ENCODE peak calls at places on chromosomes 16 and 17, in six cellular contexts. M is SJSA1; B is Peyer's patch; J is CD8-positive, alpha-beta memory T cell; P is OCI-LY7; E is heart left ventricle. U is an unnamed sample. For H3K4me1, the result is how much of the 10 kb centered on the place peaks cover.

GRCh38 chr17:4944163-4944553 is 4.1 kb downstream of the RNF167 start:
- DNase-seq in E (no peak), J (peak), M (no peak), P (peak), B (peak), U (peak)

GRCh38 chr17:7774037-7774659 is 56.6 kb downstream of the DNAH2 start:
- DNase-seq in M (no peak), B (no peak), J (no peak), E (no peak), P (no peak), U (peak)

GRCh38 chr16:65598626-65599025 is 476.8 kb upstream of the CDH11 start:
- DNase-seq in M (no peak), E (no peak), B (no peak), P (no peak), J (no peak), U (no peak)

GRCh38 chr17:48804936-48805411 is 12.1 kb downstream of the TTLL6 start:
- DNase-seq in B (peak), P (peak), E (peak), M (peak), J (peak), U (peak)

GRCh38 chr17:6162892-6163291 is 92.7 kb downstream of the WSCD1 start:
- DNase-seq in J (no peak), B (no peak), E (no peak), P (no peak), M (no peak), U (no peak)

GRCh38 chr16:19837331-19837943 is 47.2 kb downstream of the GPRC5B start:
- DNase-seq in B (no peak), M (no peak), E (no peak), P (no peak), J (no peak), U (no peak)

GRCh38 chr17:68458260-68459029 is 1.1 kb upstream of the WIPI1 start:
- DNase-seq in P (peak), E (no peak), M (no peak), B (no peak), J (no peak), U (no peak)

GRCh38 chr17:64982139-64982802 is 63.0 kb upstream of the LRRC37A3 start:
- DNase-seq in P (no peak), E (no peak), B (no peak), J (no peak), M (no peak), U (no peak)

GRCh38 chr17:17228521-17229279 is 8.3 kb downstream of the FLCN start:
- DNase-seq in J (no peak), M (no peak), E (no peak), P (no peak), B (no peak), U (no peak)

GRCh38 chr17:44772308-44773024 is 13.7 kb downstream of the ADAM11 start:
- DNase-seq in M (no peak), B (no peak), E (no peak), P (no peak), J (no peak), U (no peak)

GRCh38 chr16:16158082-16158658 is 65.1 kb downstream of the ABCC6 start:
- DNase-seq in E (no peak), P (no peak), B (no peak), M (no peak), J (no peak), U (no peak)

GRCh38 chr16:74450236-74450635 is 29.0 kb upstream of the CLEC18B start:
- DNase-seq in M (no peak), J (no peak), P (no peak), B (no peak), E (no peak), U (no peak)

GRCh38 chr16:74449470-74449869 is 28.2 kb upstream of the CLEC18B start:
- DNase-seq in B (peak), M (peak), E (no peak), P (no peak), J (no peak), U (no peak)

GRCh38 chr16:74455213-74455612 is 33.9 kb upstream of the CLEC18B start:
- DNase-seq in E (no peak), J (no peak), B (peak), M (no peak), P (no peak), U (no peak)

GRCh38 chr16:74450967-74451760 is 29.9 kb upstream of the CLEC18B start:
- DNase-seq in B (no peak), P (no peak), J (no peak), E (no peak), M (no peak), U (no peak)

DNA sequence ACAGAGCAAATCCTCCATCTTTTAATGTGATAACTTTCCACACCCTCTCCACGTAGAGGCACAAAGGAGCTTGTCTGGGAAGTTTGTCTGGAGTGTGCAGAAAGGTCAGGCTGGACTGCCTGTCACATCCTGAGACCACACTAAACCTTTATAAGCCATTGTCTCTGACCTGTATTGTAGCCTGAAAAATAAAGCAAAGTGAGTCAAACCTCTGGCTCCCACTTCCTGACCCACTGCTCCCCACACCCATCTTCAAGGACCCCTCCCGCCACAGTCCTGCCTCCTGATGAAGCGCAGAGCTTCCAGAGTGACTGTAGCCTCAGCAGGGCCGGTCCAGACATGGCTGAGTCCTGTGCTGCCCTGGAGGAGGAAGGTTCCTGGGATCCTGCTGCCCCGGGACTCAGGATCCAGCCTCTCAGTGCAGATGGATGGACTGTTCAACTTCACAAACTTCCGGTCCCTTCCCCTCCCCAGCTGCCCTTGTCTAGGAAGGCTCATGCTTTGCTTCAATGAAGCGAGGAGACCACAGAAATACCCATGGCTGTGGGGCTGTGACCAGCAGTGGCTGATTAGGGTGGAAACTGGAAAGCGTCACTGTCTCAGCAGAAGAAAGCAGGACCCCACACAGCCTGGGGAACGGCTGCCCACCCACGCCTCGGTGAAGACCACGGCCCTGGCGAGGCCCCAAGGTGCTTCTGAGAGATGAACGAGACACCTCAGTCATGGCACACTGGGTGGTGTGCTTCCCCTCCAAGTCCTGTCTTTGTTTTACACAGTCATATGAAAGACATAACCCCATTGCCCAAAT is 30.9 kb upstream of the CLEC18B start:
- DNase-seq in P (peak), E (no peak), M (no peak), B (peak), J (no peak), U (no peak)
- H3K4me1 ChIP-seq in P (under half), E (under half), M (under half), B (under half), J (under half), U (under half)

DNA sequence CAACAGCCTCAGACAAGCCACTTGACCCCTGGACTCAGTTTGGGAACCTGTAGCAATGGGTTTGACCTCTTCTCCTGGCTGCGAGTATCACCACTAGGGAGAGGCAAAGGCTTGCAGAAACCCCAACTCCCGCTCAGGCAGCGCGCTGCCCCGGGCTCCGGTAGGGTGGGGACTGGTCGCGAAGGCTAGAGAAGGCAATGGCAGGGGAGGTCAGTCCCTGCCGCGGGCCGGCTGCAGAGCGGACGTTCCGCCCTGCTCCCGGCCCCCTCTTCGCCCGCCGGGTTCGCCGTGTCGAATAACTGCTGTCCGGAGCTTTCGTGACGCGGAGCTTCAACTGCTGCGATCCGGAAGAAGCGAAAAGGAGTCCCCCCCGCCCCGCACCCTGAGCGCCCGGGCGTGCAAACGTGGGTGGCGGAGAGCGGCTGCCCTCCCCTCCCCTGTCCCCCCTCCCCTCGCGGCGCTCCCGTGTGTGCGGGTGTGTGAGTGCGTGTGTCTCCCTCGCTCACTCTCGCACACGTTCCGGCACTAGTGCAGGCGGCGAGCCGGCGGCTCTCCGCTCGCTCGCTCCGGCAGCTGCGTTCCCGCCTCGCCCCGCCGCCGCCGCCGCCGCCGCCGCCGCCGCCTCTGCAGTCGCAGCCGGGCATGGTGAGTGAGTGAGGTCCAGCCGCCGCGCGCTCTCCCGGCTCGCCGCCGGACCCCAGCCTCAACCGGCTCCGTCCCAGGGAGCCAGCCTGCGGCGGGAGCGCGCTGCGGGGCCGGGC is 792 bp upstream of the SHISA6 start:
- DNase-seq in M (no peak), E (no peak), J (no peak), P (no peak), B (no peak), U (no peak)
- H3K4me3 ChIP-seq in M (no peak), E (peak), J (no peak), P (no peak), B (peak), U (peak)

GRCh38 chr16:85663891-85664321 is 24.8 kb downstream of the GINS2 start:
- DNase-seq in M (no peak), J (no peak), P (no peak), E (no peak), B (no peak), U (peak)
- H3K4me1 ChIP-seq in M (under half), J (under half), P (under half), E (under half), B (under half), U (under half)

GRCh38 chr17:75959046-75959838 is 18.4 kb upstream of the FBF1 start:
- DNase-seq in M (no peak), E (no peak), J (no peak), B (no peak), P (no peak), U (peak)
- H3K4me3 ChIP-seq in M (no peak), E (no peak), J (no peak), B (no peak), P (no peak), U (no peak)

GRCh38 chr17:43531082-43531378 is 15.1 kb downstream of the ETV4 start:
- DNase-seq in E (no peak), J (no peak), B (no peak), P (no peak), M (no peak), U (no peak)
- H3K4me1 ChIP-seq in E (under half), J (under half), B (under half), P (under half), M (under half), U (under half)

DNA sequence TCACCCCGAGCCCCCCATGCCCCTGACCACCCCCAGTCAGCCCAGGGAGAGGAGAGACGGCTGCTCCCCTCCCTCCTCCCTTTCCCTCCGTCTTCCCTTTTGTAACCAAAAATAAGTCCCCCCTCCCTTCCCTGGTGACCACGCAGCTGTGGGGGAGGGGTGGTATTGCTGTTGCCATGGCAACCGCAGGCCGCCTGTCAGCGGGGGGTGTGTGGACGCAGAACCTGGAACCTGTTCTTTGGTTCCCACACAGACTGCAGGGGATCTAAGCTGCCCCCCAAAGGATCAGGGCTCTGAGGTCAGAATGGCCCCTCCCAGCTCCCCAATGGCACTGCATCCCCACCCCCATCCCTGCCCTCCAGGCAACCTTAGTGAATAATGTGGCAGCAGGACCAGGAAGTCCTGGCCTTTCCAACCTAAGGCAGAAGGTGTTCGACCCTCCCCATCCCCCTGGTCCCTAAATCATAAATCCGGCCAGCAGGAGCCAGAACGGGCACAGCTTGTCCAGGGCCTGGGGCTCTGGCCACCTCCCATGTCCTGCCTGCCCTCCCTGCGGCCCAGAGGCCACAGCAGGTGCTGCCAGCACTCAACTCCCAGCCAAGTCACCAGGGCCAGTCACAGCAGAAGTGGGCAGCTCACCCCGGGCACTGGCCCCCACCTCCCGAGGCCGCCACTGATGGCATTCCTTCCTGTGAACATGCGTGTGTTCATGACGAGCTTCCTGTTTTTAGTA is 12.0 kb downstream of the CA4 start:
- DNase-seq in E (no peak), J (no peak), P (no peak), B (no peak), M (no peak), U (no peak)
- H3K4me3 ChIP-seq in E (no peak), J (no peak), P (no peak), B (no peak), M (no peak), U (no peak)

GRCh38 chr16:66673691-66674090 is 22.9 kb downstream of the CMTM4 start:
- DNase-seq in J (no peak), M (no peak), E (no peak), P (no peak), B (no peak), U (no peak)

GRCh38 chr16:66670691-66671090 is 25.9 kb downstream of the CMTM4 start:
- DNase-seq in P (no peak), J (no peak), M (no peak), B (no peak), E (no peak), U (no peak)

GRCh38 chr16:66667944-66668343 is 28.6 kb downstream of the CMTM4 start:
- DNase-seq in P (no peak), M (no peak), B (no peak), J (no peak), E (no peak), U (no peak)

DNA sequence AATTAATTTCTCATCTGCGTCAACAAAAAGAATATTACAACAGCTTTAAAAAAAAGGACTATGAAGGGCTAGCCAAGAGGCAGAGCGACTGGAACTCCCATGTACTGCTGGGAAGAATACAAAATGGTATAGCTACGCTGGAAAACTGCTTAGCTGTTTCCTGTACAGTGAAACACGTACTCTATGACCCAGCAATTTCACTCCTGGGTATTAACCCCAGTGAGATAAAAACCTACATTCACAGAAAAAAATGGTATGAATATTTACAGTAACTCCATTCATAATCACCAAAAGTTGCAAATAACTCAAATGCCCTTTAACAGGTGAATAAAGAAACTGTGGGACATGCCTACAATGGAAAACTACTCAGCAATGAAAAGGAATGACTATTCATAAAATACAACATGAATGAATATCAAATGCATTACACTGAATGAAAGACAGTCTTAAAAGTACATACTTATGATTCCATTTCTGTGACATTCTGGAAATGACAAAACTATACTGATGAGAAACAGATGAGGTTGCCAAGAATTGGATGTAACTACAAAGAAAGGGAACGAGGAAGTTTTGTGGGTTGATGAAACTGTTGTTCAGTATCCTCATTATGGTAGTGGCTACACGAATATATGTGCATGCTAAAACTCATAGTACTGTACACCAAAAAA is 27.6 kb downstream of the CMTM4 start:
- DNase-seq in B (no peak), J (no peak), E (no peak), P (no peak), M (no peak), U (no peak)
- H3K4me1 ChIP-seq in B (under half), J (under half), E (under half), P (under half), M (under half), U (under half)

GRCh38 chr17:75722542-75723095 is 1.4 kb downstream of the ITGB4 start:
- DNase-seq in B (no peak), P (no peak), M (peak), E (no peak), J (no peak), U (no peak)
- H3K4me3 ChIP-seq in B (peak), P (no peak), M (no peak), E (peak), J (no peak), U (peak)

DNA sequence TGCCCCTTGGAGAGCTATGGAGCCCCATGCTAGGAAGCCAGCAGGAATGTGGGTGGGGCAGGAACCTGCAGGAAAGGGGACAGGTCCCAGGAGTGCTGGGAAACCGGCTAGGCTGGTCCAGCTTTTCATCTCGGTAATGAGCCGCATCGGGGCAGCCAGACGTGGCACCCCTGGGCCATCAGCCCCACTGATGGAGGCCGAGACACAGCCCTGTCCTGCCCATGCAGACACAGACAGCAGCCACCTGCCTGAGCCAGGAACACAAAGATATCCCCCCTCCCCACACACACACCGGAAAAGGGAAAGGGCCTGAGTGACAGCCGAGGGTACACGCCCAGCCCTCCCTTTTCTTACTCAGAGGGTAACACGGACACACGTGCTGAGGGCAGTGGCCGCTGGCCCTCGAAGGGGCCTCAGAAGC is 18.1 kb downstream of the PPL start:
- DNase-seq in E (no peak), B (no peak), M (no peak), P (no peak), J (no peak), U (peak)
- H3K4me1 ChIP-seq in E (under half), B (under half), M (under half), P (under half), J (under half), U (under half)

DNA sequence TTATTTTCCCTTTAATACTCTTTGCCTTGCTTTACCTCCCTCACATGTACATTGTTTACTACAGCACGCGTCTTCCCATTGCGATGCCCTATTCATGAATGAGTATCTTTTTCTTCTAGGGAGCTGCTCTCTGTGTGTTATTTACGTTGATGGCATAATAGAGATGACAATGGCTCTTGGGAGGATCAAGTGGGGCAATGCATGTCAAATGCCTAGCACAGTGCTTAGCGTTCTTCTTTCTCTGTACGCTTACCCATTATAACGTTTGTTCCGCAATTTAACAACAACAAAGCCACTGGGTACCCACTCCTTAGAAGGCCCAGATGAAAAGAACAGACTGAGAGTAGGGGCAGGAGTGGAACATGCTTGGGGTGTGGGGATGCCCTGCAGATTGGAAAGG is 271.6 kb upstream of the TNRC6C start:
- DNase-seq in M (no peak), B (peak), E (no peak), J (no peak), P (no peak), U (no peak)
- H3K4me3 ChIP-seq in M (no peak), B (no peak), E (no peak), J (no peak), P (no peak), U (no peak)